ENCODE peak calls at places on chromosomes 5 and 9, in five cellular contexts. Z, K, D, R and I are unnamed samples.

GRCh38 chr5:87268126-87268969 is 665 bp downstream of the RASA1 start:
- DNase-seq in K (peak; percentile 56), D (peak; percentile 87), R (peak; percentile 32), Z (peak; percentile 88), I (peak; percentile 90)

GRCh38 chr9:121836382-121836885 is 185.0 kb downstream of the DAB2IP start:
- DNase-seq in D (peak; percentile 75), R (no peak), K (no peak), Z (no peak), I (peak; percentile 23)

GRCh38 chr5:131634666-131634995 is 398 bp downstream of the RAPGEF6 start:
- DNase-seq in Z (peak; percentile 84), K (peak; percentile 66), D (no peak), R (peak; percentile 57), I (no peak)

GRCh38 chr9:29332789-29333188 is 1759.5 kb upstream of the C9orf72 start:
- DNase-seq in Z (no peak), R (no peak), K (no peak), D (no peak), I (no peak)

GRCh38 chr9:108142504-108143201 is 653.1 kb upstream of the KLF4 start:
- DNase-seq in K (peak; percentile 96), Z (peak; percentile 89), R (no peak), D (peak; percentile 85), I (peak; percentile 95)

GRCh38 chr5:172051643-172052362 is 45.4 kb upstream of the FBXW11 start:
- DNase-seq in K (peak; percentile 46), D (no peak), Z (no peak), R (no peak), I (no peak)

GRCh38 chr5:88665750-88666215 is 217.2 kb downstream of the MEF2C start:
- DNase-seq in Z (no peak), K (no peak), R (no peak), D (no peak), I (no peak)

GRCh38 chr5:158414333-158414762 is 555.4 kb upstream of the CLINT1 start:
- DNase-seq in R (no peak), K (no peak), D (no peak), Z (no peak), I (no peak)

GRCh38 chr5:129899454-129899853 is 4.8 kb upstream of the CHSY3 start:
- DNase-seq in K (peak; percentile 42), Z (no peak), R (no peak), D (no peak), I (no peak)

GRCh38 chr9:135950135-135950682 is 11.0 kb downstream of the UBAC1 start:
- DNase-seq in D (no peak), K (no peak), R (no peak), Z (no peak), I (no peak)

GRCh38 chr5:171676286-171676944 is 109.2 kb upstream of the SMIM23 start:
- DNase-seq in K (no peak), D (no peak), R (no peak), Z (no peak), I (no peak)

GRCh38 chr5:161676109-161676508 is 9.4 kb upstream of the GABRA6 start:
- DNase-seq in K (no peak), Z (no peak), D (no peak), R (no peak), I (no peak)

GRCh38 chr5:93126634-93127033 is 454.4 kb downstream of the NR2F1-AS1 start:
- DNase-seq in R (no peak), K (peak; percentile 60), Z (no peak), D (no peak), I (no peak)

GRCh38 chr9:96014078-96014477 is 138.6 kb downstream of the ERCC6L2 start:
- DNase-seq in R (no peak), Z (no peak), D (no peak), K (no peak), I (no peak)

GRCh38 chr9:124208571-124208970 is 49.2 kb upstream of the NEK6 start:
- DNase-seq in R (no peak), K (no peak), D (no peak), Z (no peak), I (peak; percentile 9)

GRCh38 chr5:9567039-9567438 is 21.2 kb upstream of the SEMA5A start:
- DNase-seq in Z (no peak), D (no peak), K (no peak), R (no peak), I (no peak)